ENCODE peak calls at places on chromosomes 2 and 18, in six cellular contexts. U is iris pigment epithelial cell, A is Calu3, D is Daoy, Q is HL-60, C is Caki2. O is an unnamed sample.

GRCh38 chr2:169964740-169965139 is 137.5 kb downstream of the UBR3 start:
- DNase-seq in A (no peak), Q (no peak), D (no peak), U (no peak), C (no peak), O (no peak)

GRCh38 chr2:8592736-8593135 is 89.1 kb upstream of the ID2 start:
- DNase-seq in C (no peak), D (no peak), U (no peak), A (no peak), Q (no peak), O (no peak)

GRCh38 chr2:237577956-237578870 is 11.8 kb downstream of the PRLH start:
- DNase-seq in A (no peak), Q (no peak), C (no peak), U (no peak), D (no peak), O (no peak)

GRCh38 chr18:4236940-4237686 is 218.0 kb downstream of the DLGAP1 start:
- DNase-seq in U (no peak), A (no peak), D (no peak), Q (no peak), C (no peak), O (no peak)

GRCh38 chr18:10461989-10462388 is 7.6 kb downstream of the APCDD1 start:
- DNase-seq in A (no peak), C (no peak), Q (no peak), U (no peak), D (no peak), O (no peak)

GRCh38 chr2:236628981-236629605 is 59.5 kb downstream of the ACKR3 start:
- DNase-seq in D (no peak), C (no peak), Q (no peak), A (no peak), U (no peak), O (no peak)

GRCh38 chr2:233857511-233858118 is 3.3 kb upstream of the HJURP start:
- DNase-seq in D (peak), Q (no peak), C (peak), A (peak), U (peak), O (no peak)

GRCh38 chr2:8889978-8890377 is 52.6 kb upstream of the KIDINS220 start:
- DNase-seq in C (no peak), U (no peak), D (no peak), Q (no peak), A (no peak), O (no peak)

GRCh38 chr2:70686577-70687460 is 81.2 kb downstream of the ADD2 start:
- DNase-seq in A (peak), D (peak), Q (peak), C (peak), U (peak), O (no peak)

O was measured in hippocampal formation.